ENCODE peak calls at places on chromosomes 16 and 17, in four cellular contexts. M, F, Y and X are unnamed samples.

GRCh38 chr16:14955546-14956231 is 18.4 kb downstream of the NPIPA1 start:
- DNase-seq in F (no peak), M (no peak), Y (no peak), X (no peak)

GRCh38 chr17:36980281-36980761 is 31.6 kb downstream of the AATF start:
- DNase-seq in M (no peak), F (no peak), Y (peak), X (peak)

GRCh38 chr17:48241131-48241591 is 133.6 kb downstream of the SNX11 start:
- DNase-seq in F (peak), M (peak), Y (peak), X (no peak)

GRCh38 chr17:7352559-7352889 is 562 bp downstream of the KCTD11 start:
- DNase-seq in F (no peak), M (no peak), Y (no peak), X (no peak)

GRCh38 chr16:11913425-11914079 is 2.2 kb downstream of the GSPT1 start:
- DNase-seq in F (no peak), Y (no peak), M (no peak), X (no peak)

GRCh38 chr17:62670202-62670821 is 42.8 kb downstream of the MRC2 start:
- DNase-seq in F (no peak), M (no peak), Y (no peak), X (no peak)

GRCh38 chr16:3095869-3096268 is 3.2 kb downstream of the ZSCAN10 start:
- DNase-seq in M (no peak), F (peak), Y (no peak), X (no peak)

GRCh38 chr17:10328971-10329923 is 43.6 kb downstream of the MYH13 start:
- DNase-seq in F (no peak), Y (no peak), M (no peak), X (no peak)

GRCh38 chr16:67001159-67001486 is 12.7 kb downstream of the CES4A start:
- DNase-seq in Y (no peak), M (no peak), F (no peak), X (no peak)

GRCh38 chr17:1217030-1217429 is 37.2 kb upstream of the ABR start:
- DNase-seq in M (no peak), F (no peak), Y (no peak), X (no peak)

GRCh38 chr16:69553332-69553731 is 12.4 kb upstream of the NFAT5 start:
- DNase-seq in F (no peak), M (no peak), Y (no peak), X (no peak)

GRCh38 chr17:74919440-74920305 is 3.4 kb downstream of the USH1G start:
- DNase-seq in Y (no peak), M (peak), F (peak), X (no peak)

GRCh38 chr16:15055141-15056053 is 477 bp downstream of the NTAN1 start:
- DNase-seq in F (peak), M (peak), Y (peak), X (no peak)

GRCh38 chr17:61504697-61505096 is 52.5 kb downstream of the TBX4 start:
- DNase-seq in M (peak), F (peak), Y (peak), X (no peak)

GRCh38 chr16:84911490-84912216 is 91.9 kb downstream of the CRISPLD2 start:
- DNase-seq in Y (no peak), M (peak), F (no peak), X (no peak)

GRCh38 chr16:4042581-4042980 is 73.7 kb downstream of the ADCY9 start:
- DNase-seq in M (no peak), F (no peak), Y (no peak), X (peak)

GRCh38 chr16:85353839-85354622 is 241.8 kb upstream of the CIBAR2 start:
- DNase-seq in F (no peak), M (no peak), Y (no peak), X (no peak)

GRCh38 chr17:67377727-67378443 is 804 bp downstream of the PITPNC1 start:
- DNase-seq in F (peak), Y (peak), M (peak), X (no peak)

GRCh38 chr17:78127240-78127887 is 1.2 kb downstream of the TMC6 start:
- DNase-seq in Y (no peak), F (no peak), M (no peak), X (no peak)

GRCh38 chr16:75250809-75251279 is 580 bp downstream of the BCAR1 start:
- DNase-seq in Y (peak), M (no peak), F (peak), X (no peak)

GRCh38 chr17:7889166-7889584 is 586 bp downstream of the CHD3 start:
- DNase-seq in M (peak), Y (peak), F (peak), X (peak)

GRCh38 chr16:85157813-85158701 is 45.8 kb upstream of the CIBAR2 start:
- DNase-seq in F (no peak), M (peak), Y (no peak), X (no peak)

GRCh38 chr17:46179375-46179999 is 13.7 kb downstream of the KANSL1 start:
- DNase-seq in Y (no peak), F (no peak), M (no peak), X (no peak)

GRCh38 chr16:72997141-72997542 is 50.8 kb downstream of the ZFHX3 start:
- DNase-seq in M (peak), Y (no peak), F (no peak), X (peak)

GRCh38 chr16:56671706-56672105 is 2.1 kb downstream of the MT1H start:
- DNase-seq in Y (peak), F (no peak), M (no peak), X (no peak)

GRCh38 chr16:86670835-86671234 is 92.5 kb downstream of the FOXL1 start:
- DNase-seq in Y (no peak), M (no peak), F (no peak), X (no peak)

GRCh38 chr16:68365167-68365817 is 54.5 kb downstream of the PRMT7 start:
- DNase-seq in F (no peak), Y (no peak), M (peak), X (no peak)

GRCh38 chr16:89599451-89599858 is 14.0 kb upstream of the DPEP1 start:
- DNase-seq in M (no peak), F (peak), Y (no peak), X (no peak)

GRCh38 chr17:10748475-10749110 is 18.8 kb upstream of the TMEM220 start:
- DNase-seq in F (no peak), M (no peak), Y (no peak), X (no peak)

GRCh38 chr17:73999246-73999645 is 204.2 kb upstream of the RPL38 start:
- DNase-seq in Y (no peak), F (no peak), M (no peak), X (no peak)

GRCh38 chr17:50249887-50250286 is 24.4 kb upstream of the TMEM92 start:
- DNase-seq in M (no peak), F (no peak), Y (no peak), X (no peak)

GRCh38 chr16:87297918-87298631 is 19.1 kb downstream of the C16orf95 start:
- DNase-seq in M (no peak), F (peak), Y (peak), X (no peak)

GRCh38 chr17:82437325-82437668 is 13.3 kb downstream of the CYBC1 start:
- DNase-seq in Y (no peak), F (no peak), M (no peak), X (no peak)

GRCh38 chr16:66107661-66108060 is 258.8 kb upstream of the CDH5 start:
- DNase-seq in M (peak), Y (peak), F (no peak), X (no peak)

GRCh38 chr17:63524051-63524450 is 893 bp downstream of the KCNH6 start:
- DNase-seq in M (no peak), F (no peak), Y (no peak), X (no peak)

GRCh38 chr17:66747561-66748275 is 87.2 kb upstream of the CACNG5 start:
- DNase-seq in M (peak), F (no peak), Y (peak), X (no peak)

GRCh38 chr17:633133-633532 is 81.5 kb downstream of the VPS53 start:
- DNase-seq in F (no peak), Y (no peak), M (peak), X (no peak)

GRCh38 chr17:79082311-79083190 is 7.9 kb downstream of the ENGASE start:
- DNase-seq in M (peak), F (peak), Y (no peak), X (no peak)

GRCh38 chr17:39772987-39773664 is 35.4 kb downstream of the GRB7 start:
- DNase-seq in M (no peak), Y (no peak), F (no peak), X (no peak)

GRCh38 chr17:39775075-39775474 is 37.3 kb downstream of the GRB7 start:
- DNase-seq in M (no peak), F (no peak), Y (no peak), X (no peak)

GRCh38 chr17:39777534-39778365 is 40.0 kb downstream of the GRB7 start:
- DNase-seq in F (no peak), M (no peak), Y (no peak), X (no peak)

GRCh38 chr17:39774043-39774442 is 36.3 kb downstream of the GRB7 start:
- DNase-seq in F (no peak), Y (no peak), M (no peak), X (no peak)

DNA sequence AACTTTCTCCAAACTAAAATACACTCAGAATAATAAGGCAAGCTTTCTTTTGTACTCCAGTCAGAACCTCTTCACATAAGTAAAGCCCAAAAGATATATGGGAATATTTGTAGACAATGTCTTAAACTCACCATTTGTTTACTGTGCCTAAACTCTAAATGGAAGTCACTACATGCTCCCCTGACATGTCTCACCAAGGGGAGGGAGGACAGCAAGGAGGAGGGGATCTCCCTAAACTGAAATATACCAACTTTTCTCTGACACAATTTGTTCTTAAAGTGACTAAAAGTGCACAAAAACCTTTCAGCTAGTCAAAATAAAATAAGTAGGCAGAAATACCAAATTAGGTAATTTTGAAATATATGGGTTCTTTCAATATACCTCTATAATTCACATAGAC is 38.5 kb downstream of the GRB7 start:
- DNase-seq in F (no peak), Y (no peak), M (no peak), X (no peak)
- H3K4me3 ChIP-seq in F (no peak), Y (no peak), M (no peak), X (no peak)

DNA sequence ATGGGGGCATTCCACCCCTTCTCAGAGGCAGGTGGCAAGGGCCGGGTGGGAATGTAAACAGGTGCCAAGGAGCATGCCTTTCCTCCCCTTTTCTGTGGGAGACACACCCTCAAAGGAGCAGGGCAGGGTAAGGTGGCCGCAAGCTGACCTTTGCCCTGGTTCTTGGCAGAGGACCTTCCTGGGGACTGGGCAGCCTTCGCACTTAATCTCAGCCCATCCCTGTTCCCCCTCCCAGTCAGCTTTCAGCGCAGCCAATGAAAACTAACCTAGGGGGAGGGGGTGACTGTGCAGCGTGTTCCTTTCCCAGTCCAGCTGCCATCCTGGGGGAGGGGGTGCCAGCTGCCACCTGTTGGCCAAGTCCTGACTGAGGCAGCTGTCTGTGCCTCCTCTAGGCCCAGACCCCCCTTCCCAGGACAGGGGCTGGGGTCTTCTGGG is 2.8 kb downstream of the TRAF4 start:
- DNase-seq in Y (no peak), F (no peak), M (no peak), X (peak)
- H3K4me3 ChIP-seq in Y (peak), F (peak), M (peak), X (peak)

GRCh38 chr17:59829217-59830006 is 63.3 kb downstream of the TUBD1 start:
- DNase-seq in M (peak), F (peak), Y (peak), X (no peak)
- H3K4me3 ChIP-seq in M (peak), F (peak), Y (no peak), X (no peak)

GRCh38 chr17:27601069-27601974 is 29.7 kb upstream of the LGALS9 start:
- DNase-seq in F (peak), Y (peak), M (peak), X (peak)
- H3K4me3 ChIP-seq in F (no peak), Y (no peak), M (no peak), X (no peak)